ENCODE peak calls at places on chromosomes 3 and 15, in four cellular contexts. A is AG04449, G is GM12865, I is fibroblast of pulmonary artery. S is an unnamed sample.

GRCh38 chr3:9930804-9931418 is 2.7 kb upstream of the CRELD1 start:
- DNase-seq in A (no peak), G (peak), I (peak), S (no peak)

GRCh38 chr3:140251678-140252077 is 316.7 kb downstream of the CLSTN2 start:
- DNase-seq in I (no peak), A (no peak), G (no peak), S (no peak)

GRCh38 chr15:48168626-48169025 is 9.5 kb downstream of the MYEF2 start:
- DNase-seq in I (no peak), G (no peak), A (no peak), S (no peak)

GRCh38 chr3:158105124-158105709 is 1.0 kb downstream of the SHOX2 start:
- DNase-seq in I (no peak), A (no peak), G (no peak), S (no peak)

GRCh38 chr3:63467392-63467791 is 185.1 kb upstream of the SNTN start:
- DNase-seq in A (no peak), I (no peak), G (no peak), S (no peak)

GRCh38 chr3:194632211-194632982 is 822 bp downstream of the TMEM44 start:
- DNase-seq in I (peak), A (no peak), G (no peak), S (no peak)

GRCh38 chr15:48440084-48440483 is 108.9 kb downstream of the DUT start:
- DNase-seq in A (peak), I (peak), G (no peak), S (no peak)

GRCh38 chr3:93867425-93867824 is 106.3 kb downstream of the PROS1 start:
- DNase-seq in A (no peak), G (no peak), I (no peak), S (no peak)

GRCh38 chr15:90860942-90861675 is 7.3 kb upstream of the FURIN start:
- DNase-seq in G (no peak), A (no peak), I (no peak), S (no peak)

GRCh38 chr15:101481917-101482525 is 7.5 kb downstream of the PCSK6 start:
- DNase-seq in A (no peak), I (no peak), G (no peak), S (no peak)

GRCh38 chr3:142981108-142981507 is 17.6 kb upstream of the PAQR9 start:
- DNase-seq in A (no peak), I (no peak), G (no peak), S (no peak)

GRCh38 chr3:138381950-138382715 is 33.8 kb downstream of the MRAS start:
- DNase-seq in I (peak), A (no peak), G (no peak), S (no peak)

GRCh38 chr15:89575656-89576416 is 567 bp downstream of the TICRR start:
- DNase-seq in A (no peak), I (no peak), G (peak), S (no peak)

GRCh38 chr3:50339485-50340196 is 995 bp downstream of the RASSF1 start:
- DNase-seq in I (peak), A (no peak), G (no peak), S (no peak)

GRCh38 chr15:65916664-65917406 is 47.5 kb downstream of the RAB11A start:
- DNase-seq in G (peak), I (peak), A (peak), S (peak)

GRCh38 chr3:197366301-197367044 is 68.1 kb upstream of the DLG1 start:
- DNase-seq in I (no peak), G (no peak), A (no peak), S (no peak)

GRCh38 chr3:36867810-36868209 is 77.0 kb downstream of the TRANK1 start:
- DNase-seq in I (no peak), G (no peak), A (no peak), S (no peak)

GRCh38 chr3:120429921-120430361 is 20.9 kb downstream of the FSTL1 start:
- DNase-seq in I (no peak), G (no peak), A (no peak), S (no peak)
- H3K4me3 ChIP-seq in I (no peak), G (no peak), A (no peak), S (no peak)

GRCh38 chr3:128993461-128994172 is at the start of gene CFAP92:
- DNase-seq in A (no peak), G (peak), I (peak), S (peak)
- H3K4me3 ChIP-seq in A (peak), G (peak), I (peak), S (peak)

DNA sequence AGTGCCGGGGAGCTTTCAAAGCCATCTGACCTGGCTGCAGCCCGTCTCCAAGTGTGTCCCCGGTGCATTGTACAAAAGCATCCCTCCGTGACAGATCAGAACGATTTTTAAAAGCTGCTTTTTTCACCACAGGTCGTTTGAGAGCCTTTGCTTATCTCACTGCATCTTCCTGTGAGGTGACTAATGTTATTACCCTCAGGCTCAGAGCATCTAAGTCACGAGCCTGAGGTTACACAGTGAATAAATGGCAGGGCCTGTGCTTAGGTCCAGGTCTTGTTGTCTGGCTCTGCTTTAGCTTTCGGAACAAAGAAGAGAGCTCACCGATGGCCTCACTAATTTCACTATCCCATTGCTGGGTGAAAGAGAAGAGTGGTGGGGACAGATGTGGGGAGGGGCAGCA is 83.3 kb downstream of the SEC22A start:
- DNase-seq in A (no peak), I (no peak), G (no peak), S (no peak)
- H3K4me3 ChIP-seq in A (no peak), I (no peak), G (no peak), S (no peak)

DNA sequence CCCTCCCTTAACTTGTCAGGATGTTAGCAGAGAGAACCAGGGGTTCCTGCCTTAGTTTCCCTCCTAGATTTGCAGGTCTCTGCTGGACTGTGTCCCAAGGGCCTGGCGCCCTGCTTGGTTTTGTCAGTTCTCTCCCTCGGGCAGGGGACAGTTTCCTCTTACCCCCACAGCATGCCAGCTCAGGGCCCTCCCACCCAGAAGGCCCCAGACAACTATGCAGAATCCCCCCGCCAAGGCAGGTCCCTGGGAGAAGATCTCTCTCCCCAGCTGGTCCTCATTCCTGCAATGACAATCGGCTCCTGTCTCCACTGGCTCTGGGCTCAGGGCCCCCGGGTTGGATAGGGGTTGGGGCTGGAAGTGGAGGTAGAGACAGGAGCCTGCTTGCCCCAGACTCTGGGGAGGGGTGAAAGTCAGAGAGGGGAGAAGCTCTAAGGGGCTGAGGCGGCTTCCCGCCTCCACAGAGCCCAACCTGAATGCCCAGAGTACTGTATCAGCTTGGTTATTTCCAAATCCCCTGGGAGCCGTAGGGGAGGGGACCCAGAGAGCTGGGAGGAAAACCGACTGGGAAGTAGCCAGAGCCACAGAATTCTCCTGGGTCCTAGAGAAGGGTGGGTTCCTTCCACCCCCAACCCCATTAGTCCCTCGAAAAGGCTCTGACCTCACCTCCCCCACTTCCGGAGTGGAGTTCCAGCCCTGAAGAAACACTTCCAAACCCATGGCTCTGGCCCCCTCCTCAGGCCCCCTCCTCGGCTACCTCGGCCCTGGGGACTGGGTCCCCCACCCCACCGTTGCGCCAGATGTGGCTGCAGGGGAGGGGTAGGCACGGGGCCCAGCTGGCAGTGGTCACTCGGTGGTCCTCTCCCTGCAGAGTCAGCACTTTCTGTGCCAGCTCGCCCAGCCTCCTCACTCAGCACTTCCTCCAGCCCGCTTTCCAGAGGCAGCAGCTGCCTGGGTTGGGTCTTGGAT is 3.8 kb upstream of the LOXL1 start:
- DNase-seq in A (no peak), I (peak), G (no peak), S (no peak)
- H3K4me3 ChIP-seq in A (peak), I (peak), G (no peak), S (no peak)

GRCh38 chr3:190996376-190996775 is 133.9 kb upstream of the GMNC start:
- DNase-seq in A (no peak), I (no peak), G (no peak), S (no peak)
- H3K4me3 ChIP-seq in A (no peak), I (no peak), G (peak), S (no peak)

GRCh38 chr3:127525373-127525772 is 65.2 kb downstream of the TPRA1 start:
- DNase-seq in G (no peak), I (peak), A (no peak), S (no peak)
- H3K4me3 ChIP-seq in G (no peak), I (no peak), A (no peak), S (no peak)

GRCh38 chr15:84892786-84893307 is 8.4 kb downstream of the SLC28A1 start:
- DNase-seq in I (no peak), G (no peak), A (no peak), S (no peak)
- H3K4me3 ChIP-seq in I (no peak), G (no peak), A (no peak), S (no peak)

GRCh38 chr3:165837801-165838200 is 578 bp upstream of the BCHE start:
- DNase-seq in I (no peak), G (no peak), A (no peak), S (no peak)

GRCh38 chr3:165839296-165840076 is 2.3 kb upstream of the BCHE start:
- DNase-seq in G (no peak), I (no peak), A (no peak), S (no peak)

GRCh38 chr3:165835431-165835830 is 1.8 kb downstream of the BCHE start:
- DNase-seq in A (no peak), G (no peak), I (no peak), S (no peak)

GRCh38 chr3:165837058-165837525 is at the start of gene BCHE:
- DNase-seq in G (no peak), A (no peak), I (peak), S (no peak)
- H3K4me3 ChIP-seq in G (no peak), A (no peak), I (peak), S (no peak)

DNA sequence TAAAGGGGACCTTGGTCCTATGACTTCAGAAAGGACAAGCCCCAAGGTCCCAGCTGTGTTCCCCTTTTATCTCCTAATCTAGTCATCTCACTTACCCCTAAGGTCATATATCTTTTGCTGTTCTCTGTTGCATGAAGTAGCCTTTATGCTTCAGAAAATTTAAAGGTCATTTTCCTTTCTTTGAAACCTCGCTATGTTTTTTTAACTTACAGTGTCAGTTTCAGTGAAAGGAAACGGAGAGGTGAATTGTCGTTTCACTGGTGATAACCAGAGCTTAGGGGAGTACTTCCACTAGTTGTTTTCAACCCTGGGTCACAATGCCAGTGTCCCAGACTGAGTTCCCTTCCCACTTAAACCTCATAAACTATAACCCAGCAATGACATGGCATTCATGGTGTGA is 357.4 kb downstream of the GAP43 start:
- DNase-seq in A (no peak), G (peak), I (no peak), S (no peak)
- H3K4me3 ChIP-seq in A (no peak), G (no peak), I (no peak), S (no peak)

DNA sequence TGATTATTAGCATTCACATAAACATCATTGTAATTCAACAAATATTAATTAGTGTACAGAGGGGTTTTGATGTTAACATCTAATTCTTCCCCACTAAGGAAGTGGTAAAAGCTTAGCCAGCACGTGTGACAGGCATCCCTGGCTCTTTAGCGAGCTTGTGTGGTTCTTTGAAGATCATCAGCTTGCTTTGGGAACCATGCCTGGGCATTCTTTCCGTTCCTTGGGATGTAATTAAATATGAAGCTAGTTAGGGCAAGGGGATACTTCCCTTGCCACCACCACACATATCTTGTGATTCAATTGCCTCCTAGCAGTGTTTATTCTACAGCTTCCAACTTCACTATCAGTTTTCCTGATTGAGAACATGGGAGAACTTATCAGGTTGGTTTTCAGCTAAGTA is 246.5 kb downstream of the MYRIP start:
- DNase-seq in G (no peak), A (no peak), I (no peak), S (no peak)
- H3K4me3 ChIP-seq in G (no peak), A (no peak), I (no peak), S (no peak)